ENCODE peak calls at places on chromosomes 7 and 10, in four cellular contexts. U, V, X and K are unnamed samples. For H3K4me1, the result is how much of the 10 kb centered on the place peaks cover.

GRCh38 chr7:45938626-45939302 is 17.7 kb upstream of the IGFBP3 start:
- DNase-seq in X (no peak), V (no peak), U (no peak), K (no peak)

GRCh38 chr7:154255324-154255723 is 203.1 kb downstream of the DPP6 start:
- DNase-seq in U (no peak), V (no peak), X (no peak), K (no peak)

GRCh38 chr7:14432936-14433335 is 443.5 kb upstream of the ETV1 start:
- DNase-seq in X (no peak), V (no peak), U (no peak), K (no peak)

GRCh38 chr10:4654496-4654895 is 171.5 kb upstream of the AKR1E2 start:
- DNase-seq in U (no peak), V (no peak), X (no peak), K (no peak)

GRCh38 chr7:100247152-100247757 is 27.5 kb downstream of the PVRIG start:
- DNase-seq in U (no peak), X (peak), V (no peak), K (peak)

GRCh38 chr7:47625861-47626444 is 44.0 kb upstream of the TNS3 start:
- DNase-seq in V (no peak), U (no peak), X (no peak), K (no peak)

GRCh38 chr10:124366343-124366742 is 52.4 kb downstream of the OAT start:
- DNase-seq in X (no peak), V (no peak), U (no peak), K (no peak)

GRCh38 chr10:102504179-102504975 is 605 bp downstream of the SUFU start:
- DNase-seq in U (peak), X (no peak), V (peak), K (peak)

GRCh38 chr10:24617771-24618396 is 105.8 kb downstream of the ARHGAP21 start:
- DNase-seq in X (peak), U (peak), V (no peak), K (no peak)

GRCh38 chr7:51139796-51140195 is 176.8 kb downstream of the COBL start:
- DNase-seq in X (no peak), V (no peak), U (no peak), K (no peak)

GRCh38 chr10:68594405-68594804 is 34.3 kb downstream of the TET1 start:
- DNase-seq in V (no peak), X (peak), U (no peak), K (no peak)

GRCh38 chr7:41942468-41943097 is 239.7 kb upstream of the INHBA start:
- DNase-seq in X (no peak), V (no peak), U (no peak), K (no peak)

GRCh38 chr7:132865366-132865765 is 216.5 kb downstream of the CHCHD3 start:
- DNase-seq in U (no peak), X (no peak), V (no peak), K (no peak)

GRCh38 chr10:16803464-16803863 is 13.8 kb downstream of the RSU1 start:
- DNase-seq in X (no peak), V (no peak), U (no peak), K (no peak)

GRCh38 chr7:134996097-134996550 is 9.8 kb downstream of the AGBL3 start:
- DNase-seq in X (no peak), V (no peak), U (no peak), K (no peak)

GRCh38 chr7:4162845-4163564 is 519.1 kb upstream of the FOXK1 start:
- DNase-seq in U (no peak), V (no peak), X (no peak), K (no peak)

GRCh38 chr7:50660040-50660829 is 95.0 kb upstream of the DDC start:
- DNase-seq in V (peak), X (no peak), U (no peak), K (no peak)

GRCh38 chr10:47218803-47219202 is 81.2 kb upstream of the GDF10 start:
- DNase-seq in U (no peak), X (no peak), V (no peak), K (no peak)

GRCh38 chr7:118372530-118372929 is 148.0 kb downstream of the ANKRD7 start:
- DNase-seq in U (no peak), X (no peak), V (no peak), K (no peak)

GRCh38 chr7:100220833-100221718 is 1.3 kb downstream of the PVRIG start:
- DNase-seq in U (no peak), X (no peak), V (no peak), K (no peak)

GRCh38 chr10:102123223-102123622 is 3.1 kb upstream of the LDB1 start:
- DNase-seq in X (no peak), V (no peak), U (no peak), K (no peak)

GRCh38 chr7:71491331-71491730 is 359.4 kb downstream of the GALNT17 start:
- DNase-seq in X (no peak), V (no peak), U (no peak), K (no peak)

GRCh38 chr7:79529896-79530235 is 76.4 kb upstream of the MAGI2 start:
- DNase-seq in X (no peak), U (no peak), V (no peak), K (no peak)

GRCh38 chr10:103792547-103792946 is 62.8 kb downstream of the SH3PXD2A start:
- DNase-seq in V (no peak), U (no peak), X (no peak), K (no peak)

GRCh38 chr10:103231047-103231551 is 14.6 kb upstream of the RPEL1 start:
- DNase-seq in U (no peak), V (no peak), X (peak), K (peak)

GRCh38 chr10:5596611-5597341 is 69.6 kb downstream of the ASB13 start:
- DNase-seq in X (no peak), U (no peak), V (no peak), K (no peak)

GRCh38 chr7:43674559-43675436 is 54.5 kb downstream of the COA1 start:
- DNase-seq in X (peak), U (no peak), V (no peak), K (no peak)

GRCh38 chr10:88616250-88616977 is 29.9 kb downstream of the LIPJ start:
- DNase-seq in U (peak), V (no peak), X (no peak), K (no peak)

GRCh38 chr10:77125231-77125630 is 512.4 kb downstream of the KCNMA1 start:
- DNase-seq in V (no peak), U (no peak), X (no peak), K (no peak)

GRCh38 chr7:132777419-132777818 is 201.1 kb upstream of the PLXNA4 start:
- DNase-seq in V (no peak), U (no peak), X (no peak), K (no peak)

GRCh38 chr7:150951521-150951920 is 26.6 kb downstream of the KCNH2 start:
- DNase-seq in U (peak), X (no peak), V (no peak), K (no peak)
- TF ChIP-seq POLR2A in U (no peak), X (no peak), V (no peak), K (no peak)

GRCh38 chr10:91629715-91630549 is 2.9 kb downstream of the PPP1R3C start:
- DNase-seq in U (no peak), X (no peak), V (no peak), K (no peak)
- H3K4me1 ChIP-seq in U (under half), X (under half), V (under half), K (under half)

DNA sequence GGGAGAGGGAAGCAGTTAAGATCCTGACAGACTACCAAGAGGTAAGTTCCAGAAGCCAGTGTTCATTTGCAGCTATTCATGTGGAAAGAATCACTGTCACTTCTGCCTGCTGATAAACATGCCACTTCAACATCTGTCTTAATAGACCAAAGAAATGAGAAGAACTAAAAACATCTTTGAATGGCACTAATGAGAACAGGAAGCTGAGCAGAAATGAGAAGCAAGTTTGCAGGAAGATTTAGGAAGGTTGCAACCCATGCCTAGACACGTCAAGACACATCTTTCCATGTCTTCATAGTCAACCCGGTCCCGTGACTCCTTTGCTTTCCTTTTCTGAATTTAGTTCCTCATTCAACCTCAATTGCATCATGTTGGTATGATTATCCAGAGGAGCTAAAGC is 180.0 kb downstream of the PDE1C start:
- DNase-seq in U (peak), V (no peak), X (no peak), K (peak)
- TF ChIP-seq POLR2AphosphoS5 in U (no peak), V (no peak), X (no peak), K (no peak)

DNA sequence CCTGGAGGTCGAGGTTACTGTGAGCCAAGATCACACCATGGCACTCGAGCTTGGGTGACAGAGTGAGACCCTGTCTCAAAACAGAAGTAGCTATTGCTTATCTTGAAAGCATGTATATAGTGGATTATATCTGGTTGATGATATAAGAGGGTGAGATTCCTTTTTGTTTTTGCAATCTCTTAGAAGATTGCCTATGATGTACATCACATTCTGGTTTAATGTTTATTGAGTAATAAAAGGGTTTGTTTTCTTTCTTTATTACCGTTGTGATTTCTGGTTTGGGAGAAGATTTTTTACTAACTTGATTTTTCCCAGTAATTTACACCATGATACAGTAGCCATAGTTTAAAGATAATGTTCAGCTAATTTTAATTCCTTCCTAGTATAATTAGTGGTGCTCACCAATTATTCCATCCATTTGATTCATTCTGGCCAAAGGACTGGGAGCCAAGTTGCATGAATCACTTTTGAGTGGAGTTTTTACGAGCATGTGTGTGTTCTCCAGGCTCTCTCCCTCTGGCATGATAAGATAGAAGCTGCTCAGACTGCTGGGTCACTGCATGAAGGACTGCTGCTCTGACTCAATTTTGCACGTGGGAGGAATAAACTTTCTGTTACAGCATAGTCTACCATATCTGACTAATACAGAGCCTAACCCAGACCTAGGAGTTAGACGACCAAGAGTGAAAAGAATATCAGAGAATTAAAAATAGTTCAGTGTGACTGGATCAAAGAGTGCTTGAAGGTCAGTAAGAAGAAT is 13.5 kb upstream of the TSPAN13 start:
- DNase-seq in X (peak), U (no peak), V (no peak), K (no peak)
- TF ChIP-seq POLR2A in X (no peak), U (no peak), V (no peak), K (no peak)

GRCh38 chr10:122142652-122143237 is 128.4 kb upstream of the BTBD16 start:
- DNase-seq in U (no peak), X (no peak), V (no peak), K (no peak)
- H3K4me1 ChIP-seq in U (half or more), X (under half), V (half or more), K (under half)

DNA sequence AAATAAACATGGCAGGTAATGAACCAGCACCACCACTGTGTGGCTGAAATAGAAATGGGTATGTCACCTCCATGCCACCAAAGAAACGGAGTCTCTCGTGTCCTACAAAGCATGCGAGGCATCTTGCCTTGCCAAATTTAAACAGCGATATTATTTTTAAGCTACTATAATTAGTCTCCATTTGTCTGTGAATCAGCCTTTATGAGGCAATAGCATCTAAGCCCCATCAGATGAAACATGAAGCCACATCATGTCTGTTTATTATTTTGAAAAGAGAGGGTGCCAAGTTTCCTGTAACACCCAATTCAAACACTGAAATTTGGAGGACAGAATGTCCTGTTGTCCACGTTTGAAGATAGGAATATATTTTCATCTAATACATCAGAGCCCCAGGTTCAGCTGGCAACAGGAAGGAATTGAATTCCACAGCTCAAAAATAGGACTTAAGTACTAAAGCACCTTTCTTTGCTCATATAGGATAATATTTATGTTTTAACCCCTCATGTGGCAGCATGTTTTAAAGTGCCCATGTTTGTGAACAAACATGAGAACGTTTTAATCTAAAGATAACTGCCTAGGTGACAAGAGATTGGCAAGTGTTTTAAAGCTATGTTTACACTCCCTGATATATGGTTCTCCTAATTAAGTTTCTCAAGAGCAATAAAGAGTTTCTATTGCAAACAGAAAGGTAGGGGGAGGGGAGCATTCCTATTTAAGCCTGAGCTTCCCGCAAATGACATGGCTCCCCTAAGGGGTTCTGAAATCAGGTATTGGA is 86.8 kb downstream of the SORBS1 start:
- DNase-seq in V (no peak), U (no peak), X (no peak), K (no peak)
- TF ChIP-seq POLR2AphosphoS5 in V (peak), U (peak), X (no peak), K (peak)